ENCODE peak calls at places on chromosomes 5 and 9, in four cellular contexts. E is GM12878, M is K562, C is upper lobe of left lung. N is an unnamed sample.

GRCh38 chr9:123927625-123928308 is 2.2 kb downstream of the DENND1A start:
- ATAC-seq in E (peak), M (no peak), C (peak), N (no peak)

GRCh38 chr9:6632516-6633328 is 12.8 kb downstream of the GLDC start:
- ATAC-seq in E (peak), M (peak), C (no peak), N (no peak)

GRCh38 chr5:91864902-91865420 is 481.8 kb upstream of the ARRDC3 start:
- ATAC-seq in E (no peak), M (no peak), C (no peak), N (no peak)

GRCh38 chr5:130885027-130885426 is 280.0 kb downstream of the HINT1 start:
- ATAC-seq in E (no peak), M (no peak), C (no peak), N (no peak)

GRCh38 chr5:178332096-178332780 is 99.6 kb upstream of the PHYKPL start:
- ATAC-seq in E (no peak), M (no peak), C (no peak), N (no peak)

GRCh38 chr5:54701179-54701578 is 183.6 kb downstream of the SNX18 start:
- ATAC-seq in E (no peak), M (no peak), C (peak), N (peak)

GRCh38 chr5:160158087-160158486 is 38.8 kb upstream of the PWWP2A start:
- ATAC-seq in E (peak), M (peak), C (no peak), N (no peak)

GRCh38 chr5:62934319-62934718 is 355.7 kb downstream of the LRRC70 start:
- ATAC-seq in E (no peak), M (no peak), C (no peak), N (no peak)

GRCh38 chr5:139592289-139592688 is 31.1 kb downstream of the UBE2D2 start:
- ATAC-seq in E (peak), M (no peak), C (no peak), N (no peak)

GRCh38 chr5:152523964-152524363 is 118.9 kb upstream of the NMUR2 start:
- ATAC-seq in E (no peak), M (no peak), C (no peak), N (no peak)

GRCh38 chr9:115672477-115673316 is 480.9 kb upstream of the PAPPA start:
- ATAC-seq in E (no peak), M (no peak), C (peak), N (peak)

GRCh38 chr9:33917036-33917435 is 100.1 kb downstream of the UBE2R2 start:
- ATAC-seq in E (no peak), M (no peak), C (no peak), N (no peak)

GRCh38 chr5:142590451-142591240 is 95.2 kb downstream of the FGF1 start:
- ATAC-seq in E (no peak), M (no peak), C (no peak), N (no peak)

GRCh38 chr9:132404228-132404881 is 2.3 kb downstream of the TTF1 start:
- ATAC-seq in E (peak), M (no peak), C (no peak), N (no peak)

GRCh38 chr9:94779101-94779500 is 52.6 kb downstream of the AOPEP start:
- ATAC-seq in E (peak), M (peak), C (no peak), N (no peak)

GRCh38 chr5:80097516-80097915 is 62.4 kb downstream of the THBS4 start:
- ATAC-seq in E (no peak), M (no peak), C (no peak), N (no peak)

GRCh38 chr9:93098236-93098946 is 2.4 kb downstream of the CARD19 start:
- ATAC-seq in E (peak), M (no peak), C (peak), N (peak)

GRCh38 chr9:4936823-4937222 is 48.2 kb upstream of the JAK2 start:
- ATAC-seq in E (peak), M (no peak), C (no peak), N (no peak)

GRCh38 chr9:122030357-122030756 is 62.8 kb downstream of the TTLL11 start:
- ATAC-seq in E (no peak), M (no peak), C (no peak), N (no peak)

GRCh38 chr5:147384346-147385193 is 125.3 kb downstream of the DPYSL3 start:
- ATAC-seq in E (peak), M (no peak), C (no peak), N (no peak)

GRCh38 chr5:57422993-57423392 is 59.6 kb downstream of the ACTBL2 start:
- ATAC-seq in E (no peak), M (no peak), C (no peak), N (no peak)

GRCh38 chr9:124794902-124795491 is 18.1 kb downstream of the OLFML2A start:
- ATAC-seq in E (peak), M (peak), C (no peak), N (no peak)

GRCh38 chr9:115115924-115116323 is 2.0 kb downstream of the TNC start:
- ATAC-seq in E (no peak), M (no peak), C (no peak), N (no peak)

GRCh38 chr9:12954441-12954840 is 179.6 kb downstream of the LURAP1L start:
- ATAC-seq in E (peak), M (no peak), C (no peak), N (no peak)

GRCh38 chr9:12956261-12956660 is 181.4 kb downstream of the LURAP1L start:
- ATAC-seq in E (no peak), M (no peak), C (no peak), N (peak)

GRCh38 chr9:12958279-12958678 is 183.5 kb downstream of the LURAP1L start:
- ATAC-seq in E (no peak), M (no peak), C (no peak), N (no peak)

GRCh38 chr9:12956805-12957204 is 182.0 kb downstream of the LURAP1L start:
- ATAC-seq in E (no peak), M (no peak), C (no peak), N (no peak)

DNA sequence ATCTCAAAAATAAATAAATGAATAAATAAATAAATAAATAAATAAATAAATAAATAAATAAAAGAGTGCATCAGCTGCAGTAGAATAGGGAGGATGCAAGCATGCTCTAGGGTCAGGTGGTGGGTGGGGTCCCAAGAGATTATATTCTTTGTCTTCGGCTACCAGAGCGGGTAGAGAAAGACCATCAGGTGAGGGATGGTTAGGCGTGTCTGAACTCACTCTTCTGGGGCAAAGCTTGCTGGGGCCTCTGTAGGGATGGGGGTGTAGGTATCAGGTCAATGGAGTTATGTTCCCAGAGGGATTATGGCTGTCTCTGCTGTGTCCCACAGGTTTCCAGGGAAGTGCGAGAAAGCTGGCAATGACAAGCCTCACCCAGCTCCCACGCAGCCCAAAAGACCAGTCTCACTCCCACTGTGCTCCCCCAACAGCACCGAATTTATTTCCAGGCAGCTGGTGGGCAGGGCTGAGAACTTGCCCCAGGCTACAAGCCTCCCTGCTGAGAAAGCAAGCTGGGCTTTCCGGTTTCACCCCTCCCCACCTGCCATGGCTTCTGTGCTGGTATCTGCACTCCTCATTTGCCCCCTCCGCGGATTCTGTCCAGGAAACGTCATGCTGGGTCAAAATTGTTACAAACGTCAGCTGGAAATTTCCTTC is 180.8 kb downstream of the LURAP1L start:
- ATAC-seq in E (no peak), M (no peak), C (no peak), N (peak)
- TF ChIP-seq POLR2AphosphoS5 in E (no peak), M (no peak), C (no peak), N (no peak)

GRCh38 chr5:98364549-98364948 is 408.9 kb upstream of the RGMB start:
- ATAC-seq in E (no peak), M (no peak), C (no peak), N (no peak)
- H3K27ac ChIP-seq in E (no peak), M (no peak), C (no peak), N (no peak)

GRCh38 chr5:39100851-39101396 is 26.7 kb upstream of the RICTOR start:
- ATAC-seq in E (no peak), M (peak), C (no peak), N (no peak)
- TF ChIP-seq EP300 in E (no peak), M (no peak), C (no peak), N (no peak)

GRCh38 chr9:135249711-135250110 is 162.2 kb downstream of the OLFM1 start:
- ATAC-seq in E (no peak), M (no peak), C (no peak), N (no peak)
- TF ChIP-seq POLR2AphosphoS5 in E (no peak), M (no peak), C (no peak), N (no peak)

DNA sequence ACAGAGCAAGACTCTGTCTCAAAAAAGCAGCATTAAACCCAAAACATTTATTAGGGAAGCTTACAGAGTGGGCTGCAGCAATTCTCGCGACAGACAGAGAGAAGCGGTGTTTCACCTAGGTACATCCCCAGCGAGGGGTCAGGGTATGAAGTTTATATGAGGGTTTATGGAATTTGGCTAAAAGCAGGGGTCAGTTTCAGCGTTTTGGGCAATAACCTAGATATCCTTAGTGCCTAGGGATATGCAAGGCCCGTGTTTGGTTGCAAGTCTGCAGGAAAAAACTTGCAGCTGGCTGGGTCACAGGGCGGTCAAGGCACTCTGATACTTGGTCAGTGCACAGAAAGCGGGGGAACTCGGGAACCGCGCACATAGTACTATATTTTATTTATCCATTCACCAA is 649 bp upstream of the GLE1 start:
- ATAC-seq in E (peak), M (peak), C (peak), N (no peak)
- H3K27ac ChIP-seq in E (no peak), M (peak), C (no peak), N (peak)

DNA sequence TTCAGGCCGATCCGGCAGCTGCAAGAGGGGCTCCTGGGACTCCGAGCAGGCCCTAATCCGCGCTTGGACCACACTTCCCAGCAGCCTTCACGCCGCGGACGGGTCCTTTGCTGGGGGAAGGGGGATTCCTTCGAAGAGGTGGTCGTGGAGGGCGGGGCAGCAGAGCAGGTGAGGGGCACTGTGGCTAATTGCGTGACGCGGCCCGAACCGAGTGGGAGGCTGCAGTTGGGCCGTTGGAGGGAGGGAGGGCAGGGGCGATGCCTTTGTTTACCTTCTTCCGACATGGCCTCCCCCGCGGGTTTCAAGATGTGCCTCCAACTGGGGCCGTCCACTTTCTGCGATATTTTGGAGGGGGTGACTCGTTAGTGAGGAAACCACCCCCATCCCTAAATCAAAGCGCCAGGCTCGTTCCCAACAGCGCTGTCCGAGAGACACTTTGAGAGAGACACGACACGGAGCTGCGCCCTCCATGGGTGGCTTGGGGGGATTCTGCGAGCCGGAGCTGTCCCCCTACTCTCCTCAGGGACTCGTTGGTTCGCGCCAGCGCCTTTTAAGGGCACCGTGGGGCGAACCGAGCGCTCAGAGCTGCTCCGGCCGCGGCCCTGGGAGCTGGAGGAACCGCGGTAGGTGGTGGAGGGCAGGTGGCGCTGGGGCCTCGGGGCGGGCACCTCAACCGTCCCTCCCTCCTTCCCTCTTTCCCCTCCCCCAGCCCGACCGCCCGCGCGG is at the start of gene FAM53C:
- ATAC-seq in E (peak), M (peak), C (peak), N (peak)
- TF ChIP-seq EP300 in E (peak), M (peak), C (peak), N (no peak)

GRCh38 chr5:96880402-96881164 is 4.3 kb downstream of the ERAP2 start:
- ATAC-seq in E (peak), M (no peak), C (peak), N (no peak)

GRCh38 chr5:96873469-96873868 is 2.8 kb upstream of the ERAP2 start:
- ATAC-seq in E (no peak), M (no peak), C (no peak), N (no peak)

GRCh38 chr5:96875805-96876291 is 452 bp upstream of the ERAP2 start:
- ATAC-seq in E (peak), M (peak), C (peak), N (no peak)

GRCh38 chr5:96871686-96872085 is 4.6 kb upstream of the ERAP2 start:
- ATAC-seq in E (no peak), M (no peak), C (no peak), N (no peak)

GRCh38 chr5:96876292-96876850 is at the start of gene ERAP2:
- ATAC-seq in E (peak), M (peak), C (peak), N (peak)
- TF ChIP-seq POLR2AphosphoS5 in E (peak), M (no peak), C (no peak), N (peak)